ENCODE peak calls at places on chromosomes 16 and 17, in four cellular contexts. W, Y, L and R are unnamed samples.

GRCh38 chr17:69909389-69909788 is 165.6 kb upstream of the KCNJ16 start:
- DNase-seq in W (no peak), Y (no peak), L (no peak), R (no peak)

GRCh38 chr16:58652741-58653140 is 23.1 kb upstream of the CNOT1 start:
- DNase-seq in W (peak), Y (peak), L (peak), R (peak)

GRCh38 chr16:24848065-24848464 is 2.3 kb downstream of the SLC5A11 start:
- DNase-seq in W (no peak), Y (no peak), L (peak), R (no peak)

GRCh38 chr17:71202449-71202848 is 918.4 kb upstream of the SOX9 start:
- DNase-seq in W (no peak), Y (no peak), L (no peak), R (no peak)

GRCh38 chr16:83903739-83904138 is 4.8 kb downstream of the MLYCD start:
- DNase-seq in W (no peak), Y (no peak), L (peak), R (no peak)

GRCh38 chr17:8019665-8020064 is 17.2 kb downstream of the GUCY2D start:
- DNase-seq in W (no peak), Y (no peak), L (peak), R (no peak)

GRCh38 chr17:4658478-4659305 is 17.2 kb upstream of the ALOX15 start:
- DNase-seq in W (no peak), Y (no peak), L (peak), R (no peak)

GRCh38 chr17:80884811-80885210 is 106.8 kb upstream of the CHMP6 start:
- DNase-seq in W (no peak), Y (no peak), L (no peak), R (no peak)

GRCh38 chr16:8677481-8677880 is 3.1 kb downstream of the ABAT start:
- DNase-seq in W (no peak), Y (no peak), L (no peak), R (no peak)

GRCh38 chr16:19757762-19758595 is 39.9 kb downstream of the IQCK start:
- DNase-seq in W (no peak), Y (no peak), L (peak), R (no peak)

GRCh38 chr17:7167832-7168231 is 11.3 kb downstream of the ASGR1 start:
- DNase-seq in W (no peak), Y (no peak), L (no peak), R (no peak)

GRCh38 chr16:27253526-27253930 is 15.0 kb downstream of the NSMCE1 start:
- DNase-seq in W (no peak), Y (no peak), L (peak), R (no peak)

GRCh38 chr16:30567160-30567990 is 4.1 kb downstream of the ZNF688 start:
- DNase-seq in W (no peak), Y (no peak), L (peak), R (no peak)

GRCh38 chr16:89658221-89658879 is 714 bp downstream of the SPATA33 start:
- DNase-seq in W (no peak), Y (no peak), L (no peak), R (peak)

DNA sequence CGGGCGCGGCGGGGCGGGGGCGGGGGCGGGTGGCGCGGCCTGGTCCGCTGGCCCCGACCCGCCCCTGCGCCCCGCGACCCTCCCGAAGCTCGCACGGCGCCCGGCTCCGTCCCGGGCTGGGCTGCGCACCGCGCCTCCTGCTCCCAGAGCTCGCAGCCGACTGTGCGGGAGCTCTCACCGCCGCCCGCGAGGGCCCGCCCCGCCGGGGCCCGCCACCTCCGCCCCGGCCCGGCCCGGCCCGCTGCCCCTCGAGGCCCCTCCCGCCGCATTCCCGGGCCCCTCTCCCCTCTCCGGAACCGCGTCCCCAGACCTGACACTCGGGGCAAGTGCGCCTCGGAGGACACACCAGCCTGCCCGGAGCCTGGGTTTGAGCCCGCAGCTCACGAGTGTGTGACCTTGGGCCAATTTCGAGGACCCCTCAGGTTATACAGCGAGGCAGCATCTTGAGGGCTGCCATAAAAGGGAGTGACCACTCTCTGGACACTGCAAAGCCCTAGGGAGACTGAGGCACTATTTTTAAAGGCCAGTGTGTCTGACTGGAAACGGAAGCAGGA is 1.9 kb upstream of the GRIN2C start:
- DNase-seq in W (no peak), Y (no peak), L (no peak), R (no peak)
- H3K4me2 ChIP-seq in W (peak), Y (peak), L (no peak), R (peak)

DNA sequence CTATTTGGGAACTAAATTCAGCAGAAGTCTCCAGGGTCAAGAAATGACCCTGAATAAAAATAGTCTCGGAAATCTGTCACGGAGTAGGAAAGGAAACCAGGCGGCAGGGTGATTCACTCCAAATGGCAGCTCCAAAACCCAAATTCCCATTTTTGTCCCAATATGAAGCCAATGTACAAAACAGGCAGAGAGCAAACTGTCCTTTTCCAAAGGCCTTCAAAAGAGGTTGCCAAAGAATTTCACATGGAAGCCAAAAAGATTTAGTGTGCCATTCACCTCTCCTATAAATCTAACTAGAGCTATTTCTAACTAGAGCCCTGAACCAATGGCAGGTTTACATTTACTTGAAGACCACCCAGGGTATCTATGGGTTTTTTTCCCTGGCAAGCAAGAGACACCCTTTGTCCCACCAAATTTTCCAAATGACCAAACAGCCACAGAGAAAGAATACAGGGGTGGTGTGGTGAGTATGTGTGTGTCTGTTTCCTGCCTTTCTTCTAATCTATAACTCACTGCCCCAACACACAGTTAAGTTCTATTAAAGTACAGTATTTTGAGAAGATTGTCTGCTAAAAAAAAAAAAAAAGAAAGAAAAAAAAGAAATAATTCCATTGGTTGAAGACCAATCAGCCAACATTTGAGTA is 6.8 kb downstream of the MYO1D start:
- DNase-seq in W (no peak), Y (no peak), L (no peak), R (no peak)
- H2AK5ac ChIP-seq in W (no peak), Y (no peak), L (no peak), R (no peak)

GRCh38 chr16:57649443-57649751 is 18.7 kb upstream of the ADGRG3 start:
- DNase-seq in W (no peak), Y (no peak), L (no peak), R (no peak)
- H3K56ac ChIP-seq in W (no peak), Y (no peak), L (no peak), R (no peak)

GRCh38 chr17:79192503-79193500 is 118.2 kb downstream of the ENGASE start:
- DNase-seq in W (peak), Y (peak), L (peak), R (peak)
- H3K4me2 ChIP-seq in W (peak), Y (peak), L (no peak), R (no peak)

GRCh38 chr16:87344931-87345631 is 27.9 kb upstream of the C16orf95 start:
- DNase-seq in W (peak), Y (no peak), L (no peak), R (peak)
- H2AK5ac ChIP-seq in W (no peak), Y (no peak), L (no peak), R (no peak)

GRCh38 chr16:6964679-6965078 is 368.0 kb upstream of the RBFOX1 start:
- DNase-seq in W (peak), Y (no peak), L (no peak), R (peak)

GRCh38 chr16:6966925-6967324 is 365.7 kb upstream of the RBFOX1 start:
- DNase-seq in W (no peak), Y (no peak), L (no peak), R (no peak)

GRCh38 chr16:6969594-6969993 is 363.1 kb upstream of the RBFOX1 start:
- DNase-seq in W (peak), Y (no peak), L (no peak), R (peak)

GRCh38 chr16:6970171-6970857 is 362.3 kb upstream of the RBFOX1 start:
- DNase-seq in W (no peak), Y (no peak), L (no peak), R (no peak)

DNA sequence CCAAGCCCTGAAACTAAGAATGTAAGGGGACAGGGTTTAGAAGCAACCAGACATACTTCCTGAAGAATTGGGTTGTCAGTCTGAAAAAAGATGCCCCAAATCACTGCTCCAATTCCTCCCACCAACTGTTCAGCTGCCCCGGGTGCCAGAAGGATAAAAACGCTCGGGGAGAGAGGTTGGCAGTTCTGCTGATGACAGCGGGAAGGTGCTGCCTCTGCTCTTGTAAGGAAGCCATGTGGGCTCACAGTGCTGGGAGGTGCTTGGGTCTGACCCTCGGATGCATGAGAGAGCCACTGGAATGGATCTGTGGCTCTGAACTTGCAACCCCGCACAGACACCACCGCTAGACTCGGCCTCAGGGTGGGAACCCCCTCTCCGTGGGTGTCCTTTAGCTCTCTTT is 364.8 kb upstream of the RBFOX1 start:
- DNase-seq in W (peak), Y (no peak), L (no peak), R (no peak)
- H3K56ac ChIP-seq in W (no peak), Y (no peak), L (no peak), R (no peak)

DNA sequence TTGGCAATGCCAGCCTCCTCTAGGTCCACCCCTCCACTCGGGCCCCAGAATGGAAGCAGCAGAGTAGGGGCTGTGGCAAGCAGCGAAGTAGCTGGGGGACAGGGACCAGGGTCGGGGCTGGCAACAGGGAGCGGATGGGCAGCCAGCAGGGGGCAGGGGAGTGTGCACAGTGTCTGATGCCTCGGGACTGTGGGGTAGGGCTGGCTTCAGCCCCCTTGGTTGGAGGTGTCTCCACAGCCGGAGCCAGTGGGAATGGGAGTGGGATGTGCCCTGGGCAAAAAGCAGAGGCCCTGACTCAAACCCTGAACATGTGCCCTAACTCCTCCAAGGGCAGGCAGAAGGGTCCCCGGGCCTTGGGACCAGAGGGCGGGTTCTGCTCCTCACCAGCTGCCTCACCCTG is 18.5 kb upstream of the ARHGAP27 start:
- DNase-seq in W (peak), Y (no peak), L (no peak), R (no peak)
- H3K4me2 ChIP-seq in W (no peak), Y (no peak), L (no peak), R (no peak)

DNA sequence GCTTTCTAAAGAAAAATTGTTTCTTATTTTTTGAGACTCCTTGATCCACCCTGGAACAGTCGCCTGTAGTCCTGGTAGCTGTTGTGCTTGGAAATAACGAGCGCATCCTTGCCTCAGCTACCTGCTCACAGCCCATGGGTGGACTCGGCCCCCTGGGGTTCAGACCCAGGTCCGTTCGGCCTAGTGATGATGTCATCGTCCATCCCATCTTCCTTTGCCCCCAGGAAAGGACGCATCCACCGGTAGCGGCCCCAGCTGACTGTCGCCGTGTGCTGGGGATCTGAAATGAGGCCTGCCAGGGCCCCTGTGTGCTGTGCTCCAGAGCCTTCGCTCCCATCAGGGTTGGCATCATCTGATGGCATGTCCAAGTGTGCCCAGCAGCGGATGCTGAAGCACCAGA is 12.0 kb upstream of the CACNG1 start:
- DNase-seq in W (no peak), Y (no peak), L (no peak), R (no peak)
- H2AK5ac ChIP-seq in W (no peak), Y (no peak), L (no peak), R (no peak)

DNA sequence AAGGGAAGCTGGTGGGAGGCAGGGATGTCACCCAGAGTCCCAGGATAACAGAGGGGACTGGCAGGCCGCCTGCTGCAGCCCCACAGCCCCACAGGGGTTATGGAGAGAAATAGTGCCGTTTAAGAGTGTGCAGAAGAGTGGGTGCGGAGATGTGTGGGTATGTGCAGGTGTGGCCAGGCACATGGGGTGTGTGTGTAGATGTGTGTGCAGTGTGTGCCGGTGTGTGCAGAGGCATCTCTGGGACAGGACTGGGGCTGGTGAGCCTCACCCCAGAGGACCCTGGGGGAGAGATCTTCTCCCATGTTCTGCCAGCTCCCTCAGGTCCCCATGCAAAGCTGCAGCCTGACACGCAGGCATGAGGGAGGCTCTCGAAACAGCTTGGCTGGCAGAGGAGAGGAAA is 157.4 kb downstream of the RBFOX3 start:
- DNase-seq in W (no peak), Y (no peak), L (no peak), R (no peak)
- H3K56ac ChIP-seq in W (no peak), Y (no peak), L (no peak), R (no peak)

DNA sequence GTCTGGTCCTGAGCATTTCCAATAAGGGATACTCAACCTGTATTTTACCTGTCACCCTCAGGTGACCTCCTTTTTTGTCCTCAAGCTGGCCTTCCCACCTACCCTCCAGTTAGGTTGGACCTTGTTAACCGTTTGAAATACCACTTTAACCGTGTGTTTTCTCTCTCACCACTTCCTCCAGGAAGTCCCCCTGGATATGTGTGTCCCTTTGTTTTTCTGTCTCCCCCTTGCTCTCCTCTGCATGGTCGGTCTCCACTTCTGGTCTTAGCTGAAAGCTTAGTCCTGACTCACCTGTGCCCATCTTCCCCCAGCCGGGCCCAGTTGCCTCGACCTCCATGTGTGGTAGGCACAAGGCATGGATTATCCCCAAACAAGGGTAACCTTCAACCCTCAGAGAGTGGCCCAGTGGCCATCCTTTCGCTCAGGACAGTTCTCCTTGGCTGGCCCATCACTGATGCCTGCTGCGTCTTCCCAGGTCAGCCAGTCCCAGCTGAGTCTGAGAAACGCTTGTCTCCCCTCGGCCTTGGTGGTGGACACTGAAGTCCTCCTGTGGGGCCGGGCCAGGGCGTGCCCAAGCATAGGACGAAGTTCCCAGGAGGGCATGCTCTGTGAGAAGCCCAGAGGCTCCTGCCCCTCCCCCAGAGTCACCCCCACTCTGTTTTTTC is 20.0 kb downstream of the LASP1 start:
- DNase-seq in W (no peak), Y (no peak), L (no peak), R (no peak)
- H3K4me2 ChIP-seq in W (no peak), Y (no peak), L (no peak), R (no peak)